ENCODE peak calls at places on chromosomes 11 and 22, in nine cellular contexts. X, H, U, N, W, F, Y, Z and I are unnamed samples.

GRCh38 chr22:38422615-38423511 is 32.1 kb downstream of the KCNJ4 start:
- DNase-seq in U (no peak), Z (no peak), N (no peak), X (peak), Y (no peak), F (peak), W (no peak), H (no peak), I (no peak)

GRCh38 chr22:40410272-40410671 is 39.9 kb downstream of the SGSM3 start:
- DNase-seq in N (no peak), Z (no peak), W (no peak), Y (no peak), U (no peak), H (no peak), X (peak), F (no peak), I (no peak)

GRCh38 chr22:32324505-32325415 is 32.9 kb upstream of the RFPL3 start:
- DNase-seq in Z (no peak), X (no peak), H (no peak), Y (no peak), N (no peak), W (no peak), F (no peak), U (no peak), I (no peak)

GRCh38 chr11:104997288-104997687 is 25.7 kb downstream of the CASP5 start:
- DNase-seq in F (peak), Z (no peak), U (no peak), X (no peak), N (no peak), H (no peak), Y (no peak), W (no peak), I (peak)

GRCh38 chr22:36538529-36538928 is 9.6 kb upstream of the EIF3D start:
- DNase-seq in X (peak), H (no peak), N (no peak), U (no peak), Z (no peak), Y (no peak), F (no peak), W (no peak), I (no peak)

GRCh38 chr11:90476442-90477007 is 253.7 kb upstream of the CHORDC1 start:
- DNase-seq in F (peak), Z (peak), H (peak), U (peak), W (peak), Y (peak), X (no peak), N (no peak), I (peak)

GRCh38 chr11:97158256-97158655 is 768.4 kb downstream of the JRKL start:
- DNase-seq in N (no peak), F (no peak), Z (no peak), Y (no peak), W (no peak), H (no peak), X (no peak), U (no peak), I (no peak)

GRCh38 chr11:114233755-114234154 is 62.4 kb upstream of the NNMT start:
- DNase-seq in U (no peak), W (no peak), X (no peak), Z (no peak), F (no peak), N (no peak), H (peak), Y (no peak), I (no peak)

GRCh38 chr11:32173435-32173834 is 82.6 kb downstream of the RCN1 start:
- DNase-seq in U (peak), F (peak), Z (peak), X (peak), N (no peak), Y (peak), W (peak), H (peak), I (peak)

GRCh38 chr22:30705710-30706651 is 11.3 kb downstream of the OSBP2 start:
- DNase-seq in Y (peak), Z (no peak), H (peak), N (no peak), F (no peak), X (peak), W (peak), U (peak), I (no peak)

GRCh38 chr11:82906236-82906635 is 4.7 kb downstream of the DDIAS start:
- DNase-seq in U (peak), X (no peak), H (peak), W (no peak), Z (no peak), N (peak), F (peak), Y (peak), I (no peak)

GRCh38 chr11:95330332-95330731 is 99.3 kb upstream of the SESN3 start:
- DNase-seq in U (no peak), N (no peak), H (no peak), Y (no peak), X (peak), F (no peak), Z (no peak), W (peak), I (no peak)

GRCh38 chr22:34036936-34037335 is 116.7 kb upstream of the LARGE1 start:
- DNase-seq in U (no peak), H (peak), W (peak), Y (no peak), Z (no peak), F (no peak), X (no peak), N (no peak), I (no peak)

GRCh38 chr11:132062541-132062940 is 692.1 kb downstream of the NTM start:
- DNase-seq in X (no peak), Y (no peak), N (no peak), F (no peak), Z (no peak), U (no peak), H (no peak), W (no peak), I (no peak)

GRCh38 chr11:10625982-10626311 is 57.5 kb upstream of the LYVE1 start:
- DNase-seq in W (no peak), X (no peak), N (no peak), Y (no peak), Z (no peak), H (no peak), U (peak), F (no peak), I (no peak)

GRCh38 chr11:76652989-76653673 is 17.4 kb downstream of the LRRC32 start:
- DNase-seq in Y (no peak), N (no peak), W (no peak), F (no peak), X (no peak), H (no peak), Z (no peak), U (no peak), I (no peak)

GRCh38 chr11:74648894-74649293 is 56.5 kb downstream of the POLD3 start:
- DNase-seq in W (no peak), N (no peak), H (no peak), Y (no peak), F (no peak), X (no peak), Z (no peak), U (no peak), I (no peak)

GRCh38 chr11:12808519-12808918 is 134.3 kb downstream of the TEAD1 start:
- DNase-seq in U (no peak), H (no peak), F (no peak), N (no peak), Y (no peak), W (no peak), Z (no peak), X (no peak), I (no peak)

GRCh38 chr22:33875316-33875715 is 45.0 kb downstream of the LARGE1 start:
- DNase-seq in Y (no peak), U (no peak), N (no peak), F (no peak), H (no peak), X (no peak), Z (no peak), W (no peak), I (no peak)

GRCh38 chr22:20056161-20056560 is 23.9 kb upstream of the DGCR8 start:
- DNase-seq in H (no peak), N (no peak), Z (no peak), F (no peak), U (no peak), X (no peak), W (peak), Y (no peak), I (no peak)

GRCh38 chr11:33773399-33774355 is 643 bp downstream of the FBXO3 start:
- DNase-seq in X (peak), H (peak), W (no peak), N (peak), Z (no peak), U (peak), F (peak), Y (peak), I (no peak)

GRCh38 chr11:121886005-121886739 is 229.8 kb downstream of the BLID start:
- DNase-seq in F (no peak), W (no peak), U (peak), Y (no peak), X (no peak), N (no peak), H (no peak), Z (no peak), I (peak)

GRCh38 chr22:29071261-29072045 is 1.4 kb upstream of the KREMEN1 start:
- DNase-seq in W (peak), Y (peak), X (peak), H (peak), U (no peak), Z (peak), N (peak), F (peak), I (peak)

GRCh38 chr22:39287076-39287743 is 32.2 kb downstream of the RPL3 start:
- DNase-seq in Z (no peak), U (peak), X (no peak), W (peak), F (no peak), N (peak), Y (peak), H (no peak), I (no peak)

GRCh38 chr11:111378773-111379499 is at the start of gene POU2AF1:
- DNase-seq in Z (no peak), Y (peak), N (peak), X (no peak), U (no peak), F (no peak), H (no peak), W (no peak), I (no peak)

GRCh38 chr11:86574493-86575207 is 97.8 kb downstream of the ME3 start:
- DNase-seq in H (no peak), N (no peak), Z (no peak), W (no peak), U (no peak), X (no peak), F (no peak), Y (no peak), I (no peak)

GRCh38 chr11:69939551-69940245 is 120.5 kb upstream of the FGF3 start:
- DNase-seq in X (peak), U (peak), F (peak), W (no peak), Y (no peak), Z (no peak), N (no peak), H (no peak), I (peak)

GRCh38 chr11:33634291-33634834 is 66.3 kb downstream of the C11orf91 start:
- DNase-seq in Z (no peak), F (no peak), Y (no peak), W (no peak), U (no peak), X (no peak), N (no peak), H (no peak), I (no peak)

GRCh38 chr11:65053826-65054503 is 4.4 kb downstream of the NAALADL1 start:
- DNase-seq in Y (no peak), X (no peak), N (no peak), W (no peak), F (peak), Z (no peak), H (no peak), U (no peak), I (no peak)

GRCh38 chr11:12724301-12725046 is 50.3 kb downstream of the TEAD1 start:
- DNase-seq in U (peak), Z (no peak), Y (no peak), X (peak), N (no peak), W (peak), F (peak), H (peak), I (peak)

GRCh38 chr11:2609345-2609744 is 90.4 kb downstream of the KCNQ1OT1 start:
- DNase-seq in Z (no peak), W (no peak), F (no peak), Y (no peak), U (no peak), X (no peak), H (no peak), N (no peak), I (no peak)

GRCh38 chr22:45688606-45689080 is 17.0 kb downstream of the ATXN10 start:
- DNase-seq in Y (no peak), F (peak), Z (no peak), W (no peak), H (no peak), X (no peak), U (no peak), N (no peak), I (no peak)

GRCh38 chr22:43185860-43186261 is 1.1 kb downstream of the TTLL12 start:
- DNase-seq in N (no peak), W (no peak), H (peak), X (peak), Z (no peak), U (no peak), F (peak), Y (no peak), I (peak)

GRCh38 chr22:43289976-43290663 is 53.1 kb downstream of the SCUBE1 start:
- DNase-seq in Y (no peak), Z (no peak), N (no peak), W (no peak), X (no peak), U (no peak), H (no peak), F (no peak), I (peak)

GRCh38 chr11:67316882-67317364 is 13.6 kb downstream of the SSH3 start:
- DNase-seq in U (no peak), N (no peak), X (no peak), F (peak), Z (no peak), Y (no peak), W (no peak), H (no peak), I (no peak)